ENCODE peak calls at places on chromosomes 6 and 20, in nine cellular contexts. F, M, J, Q, S, D, A, N and H are unnamed samples.
A peak's percentile ranks its signal among the peaks of the same experiment; 100 is the strongest.

GRCh38 chr20:44887466-44887865 is 2.0 kb downstream of the YWHAB start:
- DNase-seq in Q (no peak), S (no peak), D (no peak), J (no peak), N (no peak), F (no peak), A (no peak), M (no peak), H (no peak)

GRCh38 chr6:25464225-25464624 is 185.1 kb downstream of the CARMIL1 start:
- DNase-seq in S (no peak), M (no peak), Q (no peak), F (no peak), D (no peak), A (no peak), N (no peak), J (no peak), H (no peak)

GRCh38 chr6:108727966-108728730 is 120.1 kb upstream of the ARMC2 start:
- DNase-seq in D (no peak), F (no peak), A (no peak), M (no peak), Q (no peak), S (no peak), J (no peak), N (no peak), H (no peak)

GRCh38 chr6:55953384-55953783 is 78.0 kb upstream of the BMP5 start:
- DNase-seq in F (peak; percentile 49), N (no peak), D (no peak), Q (peak; percentile 49), J (peak; percentile 34), S (no peak), A (no peak), M (peak; percentile 54), H (peak; percentile 5)

GRCh38 chr6:151408858-151409257 is 17.5 kb upstream of the ZBTB2 start:
- DNase-seq in A (no peak), S (no peak), Q (no peak), M (no peak), N (no peak), J (no peak), F (no peak), D (no peak), H (no peak)

GRCh38 chr6:138227316-138227781 is 9.1 kb upstream of the PBOV1 start:
- DNase-seq in S (no peak), N (no peak), D (peak; percentile 28), F (no peak), J (no peak), M (no peak), Q (peak; percentile 96), A (no peak), H (no peak)

GRCh38 chr6:64717281-64717680 is 989.7 kb downstream of the EYS start:
- DNase-seq in A (no peak), F (no peak), Q (no peak), S (no peak), J (no peak), N (no peak), D (no peak), M (no peak), H (no peak)

GRCh38 chr6:30781697-30782424 is 37.5 kb upstream of the IER3 start:
- DNase-seq in F (peak; percentile 99), S (peak; percentile 97), Q (peak; percentile 96), A (no peak), J (peak; percentile 98), M (peak; percentile 85), N (no peak), D (peak; percentile 96), H (peak; percentile 99)

GRCh38 chr6:2725999-2726567 is 24.6 kb downstream of the MYLK4 start:
- DNase-seq in S (peak; percentile 45), F (peak; percentile 53), M (peak; percentile 61), D (no peak), N (no peak), J (no peak), A (no peak), Q (peak; percentile 46), H (no peak)

GRCh38 chr20:13274311-13274965 is 53.4 kb downstream of the ISM1 start:
- DNase-seq in N (no peak), A (no peak), Q (peak; percentile 82), J (no peak), S (no peak), M (no peak), D (no peak), F (no peak), H (no peak)

GRCh38 chr20:41984031-41984430 is 365.9 kb upstream of the CHD6 start:
- DNase-seq in D (no peak), Q (no peak), F (no peak), S (no peak), N (no peak), M (no peak), A (no peak), J (no peak), H (no peak)

GRCh38 chr20:44309763-44310663 is 989 bp downstream of the FITM2 start:
- DNase-seq in Q (no peak), M (no peak), S (peak; percentile 46), N (no peak), A (no peak), D (peak; percentile 60), J (peak; percentile 74), F (no peak), H (no peak)

GRCh38 chr6:166514196-166514595 is 72.3 kb downstream of the RAMACL start:
- DNase-seq in D (no peak), A (no peak), N (no peak), M (no peak), F (peak; percentile 5), J (no peak), S (no peak), Q (no peak), H (no peak)

GRCh38 chr6:104095661-104096416 is 763.9 kb downstream of the HACE1 start:
- DNase-seq in A (no peak), D (no peak), F (peak; percentile 9), Q (peak; percentile 78), J (no peak), S (no peak), N (no peak), M (no peak), H (no peak)

GRCh38 chr6:5809471-5809870 is 197.3 kb downstream of the NRN1 start:
- DNase-seq in J (no peak), S (no peak), D (no peak), M (no peak), N (no peak), F (no peak), Q (no peak), A (no peak), H (no peak)

GRCh38 chr6:9172096-9172495 is 736.8 kb upstream of the SLC35B3 start:
- DNase-seq in A (no peak), J (no peak), S (no peak), D (no peak), N (no peak), M (no peak), F (no peak), Q (no peak), H (no peak)

GRCh38 chr6:39362487-39362865 is 40.0 kb upstream of the KCNK16 start:
- DNase-seq in F (peak; percentile 35), Q (peak; percentile 42), N (no peak), A (no peak), J (peak; percentile 35), M (peak; percentile 48), S (no peak), D (no peak), H (no peak)

GRCh38 chr6:26270903-26271639 is 93.9 kb upstream of the BTN3A2 start:
- DNase-seq in M (peak; percentile 89), N (peak; percentile 54), F (no peak), A (peak; percentile 84), Q (peak; percentile 98), S (peak; percentile 56), D (peak; percentile 69), J (peak; percentile 76), H (no peak)

GRCh38 chr20:57106030-57106682 is 160.3 kb downstream of the BMP7 start:
- DNase-seq in A (no peak), S (no peak), Q (no peak), N (no peak), D (no peak), M (peak; percentile 59), F (no peak), J (no peak), H (no peak)

GRCh38 chr6:165744515-165745228 is 81.6 kb upstream of the PDE10A start:
- DNase-seq in N (no peak), J (no peak), Q (no peak), F (no peak), A (no peak), S (no peak), M (no peak), D (no peak), H (no peak)

GRCh38 chr20:47663354-47664067 is 121.8 kb downstream of the SULF2 start:
- DNase-seq in N (peak; percentile 37), S (peak; percentile 76), A (peak; percentile 73), J (peak; percentile 60), Q (peak; percentile 51), M (peak; percentile 99), F (peak; percentile 68), D (peak; percentile 82), H (peak; percentile 51)

GRCh38 chr20:31608256-31608980 is 3.3 kb downstream of the ID1 start:
- DNase-seq in D (peak; percentile 92), M (peak; percentile 57), N (no peak), F (peak; percentile 82), Q (peak; percentile 99), A (no peak), J (no peak), S (peak; percentile 88), H (no peak)

GRCh38 chr20:51354191-51354768 is 188.2 kb downstream of the NFATC2 start:
- DNase-seq in Q (no peak), D (no peak), A (no peak), N (no peak), J (peak; percentile 35), F (peak; percentile 59), S (no peak), M (no peak), H (no peak)

GRCh38 chr6:50905297-50905696 is 86.6 kb downstream of the TFAP2B start:
- DNase-seq in S (no peak), F (no peak), D (no peak), Q (peak; percentile 72), J (no peak), A (no peak), N (no peak), M (no peak), H (no peak)

GRCh38 chr20:57004416-57004815 is 262.0 kb downstream of the BMP7 start:
- DNase-seq in N (no peak), D (no peak), F (no peak), A (no peak), M (no peak), J (no peak), S (no peak), Q (no peak), H (no peak)

GRCh38 chr20:45097485-45098095 is 3.3 kb downstream of the KCNS1 start:
- DNase-seq in A (peak; percentile 66), M (no peak), N (no peak), D (peak; percentile 26), J (no peak), S (peak; percentile 44), F (no peak), Q (no peak), H (no peak)

GRCh38 chr6:168188974-168189678 is 110.1 kb upstream of the FRMD1 start:
- DNase-seq in F (no peak), A (no peak), S (no peak), J (no peak), M (no peak), D (no peak), Q (no peak), N (no peak), H (no peak)

GRCh38 chr6:153231048-153231635 is 100.1 kb upstream of the RGS17 start:
- DNase-seq in M (peak; percentile 32), A (peak; percentile 37), J (no peak), F (peak; percentile 15), D (peak; percentile 40), S (peak; percentile 28), Q (peak; percentile 70), N (no peak), H (no peak)

GRCh38 chr20:18879262-18879661 is 65.7 kb downstream of the SCP2D1 start:
- DNase-seq in F (peak; percentile 70), D (no peak), S (no peak), Q (peak; percentile 41), A (no peak), J (no peak), N (no peak), M (no peak), H (no peak)

GRCh38 chr6:121838842-121839241 is 403.4 kb downstream of the GJA1 start:
- DNase-seq in D (no peak), A (no peak), M (no peak), F (peak; percentile 74), J (no peak), Q (peak; percentile 67), N (no peak), S (peak; percentile 27), H (peak; percentile 77)

GRCh38 chr6:161369339-161369738 is 95.5 kb upstream of the AGPAT4 start:
- DNase-seq in N (no peak), S (no peak), M (peak; percentile 26), F (peak; percentile 89), D (peak; percentile 47), Q (no peak), J (peak; percentile 69), A (no peak), H (no peak)